ENCODE peak calls at places on chromosomes 11 and 22, in nine cellular contexts. Z is A549; I is HepG2; Q is CD8-positive, alpha-beta T cell; K is HCT116; O is heart right ventricle; B is upper lobe of left lung; X is pancreas; A is PC-3. P is an unnamed sample.

GRCh38 chr11:67411785-67412152 is 3.7 kb upstream of the CARNS1 start:
- ATAC-seq in Z (no peak), I (peak; percentile 27), Q (no peak), K (no peak), O (no peak), B (no peak), X (no peak), A (no peak), P (no peak)

GRCh38 chr11:105838668-105839403 is 183.2 kb downstream of the MSANTD4 start:
- ATAC-seq in Z (no peak), I (no peak), Q (no peak), K (peak; percentile 78), O (no peak), B (no peak), X (no peak), A (peak; percentile 100), P (no peak)

GRCh38 chr11:102172127-102172848 is 62.0 kb downstream of the YAP1 start:
- ATAC-seq in Z (peak; percentile 42), I (no peak), Q (no peak), K (no peak), O (no peak), B (no peak), X (peak; percentile 46), A (peak; percentile 65), P (peak; percentile 48)

GRCh38 chr11:125174057-125174456 is 9.5 kb downstream of the PKNOX2 start:
- ATAC-seq in Z (no peak), I (no peak), Q (no peak), K (no peak), O (no peak), B (no peak), X (no peak), A (no peak), P (no peak)

GRCh38 chr22:35617137-35617755 is at the start of gene MB:
- ATAC-seq in Z (no peak), I (no peak), Q (no peak), K (no peak), O (peak; percentile 53), B (no peak), X (no peak), A (no peak), P (no peak)

GRCh38 chr11:72807021-72807693 is 7.1 kb upstream of the ATG16L2 start:
- ATAC-seq in Z (peak; percentile 83), I (peak; percentile 79), Q (no peak), K (no peak), O (no peak), B (peak; percentile 49), X (no peak), A (no peak), P (peak; percentile 37)

GRCh38 chr11:10927533-10927932 is 69.7 kb upstream of the ZBED5 start:
- ATAC-seq in Z (no peak), I (no peak), Q (no peak), K (no peak), O (no peak), B (peak; percentile 23), X (no peak), A (peak; percentile 8), P (no peak)

GRCh38 chr11:48141475-48142100 is 75.0 kb upstream of the OR4B1 start:
- ATAC-seq in Z (peak; percentile 36), I (no peak), Q (no peak), K (no peak), O (no peak), B (no peak), X (no peak), A (peak; percentile 54), P (no peak)

GRCh38 chr11:67449116-67449844 is 3.2 kb downstream of the GPR152 start:
- ATAC-seq in Z (no peak), I (no peak), Q (no peak), K (no peak), O (peak; percentile 26), B (no peak), X (no peak), A (no peak), P (peak; percentile 34)

GRCh38 chr11:117535201-117535869 is 207.7 kb downstream of the CEP164 start:
- ATAC-seq in Z (no peak), I (peak; percentile 21), Q (no peak), K (no peak), O (no peak), B (no peak), X (peak; percentile 40), A (no peak), P (peak; percentile 66)

GRCh38 chr11:93986716-93987115 is 34.4 kb upstream of the HEPHL1 start:
- ATAC-seq in Z (peak; percentile 23), I (no peak), Q (no peak), K (no peak), O (no peak), B (peak; percentile 52), X (peak; percentile 87), A (peak; percentile 87), P (no peak)

GRCh38 chr11:65565624-65566453 is 4.4 kb upstream of the ZNRD2 start:
- ATAC-seq in Z (no peak), I (no peak), Q (peak; percentile 12), K (no peak), O (no peak), B (no peak), X (no peak), A (no peak), P (no peak)

GRCh38 chr11:36030707-36031365 is 87.0 kb downstream of the LDLRAD3 start:
- ATAC-seq in Z (no peak), I (no peak), Q (no peak), K (no peak), O (peak; percentile 65), B (no peak), X (no peak), A (no peak), P (peak; percentile 47)

GRCh38 chr22:19859861-19860510 is 5.3 kb upstream of the GNB1L start:
- ATAC-seq in Z (no peak), I (no peak), Q (no peak), K (no peak), O (no peak), B (no peak), X (no peak), A (no peak), P (no peak)
- H3K4me1 ChIP-seq in Z (peaks cover 4% of the 10 kb centered on the region), I (peaks cover 18% of the 10 kb centered on the region), Q (peaks cover 16% of the 10 kb centered on the region), K (peaks cover 9% of the 10 kb centered on the region), O (peaks cover 13% of the 10 kb centered on the region), B (peaks cover 10% of the 10 kb centered on the region), X (peaks cover 8% of the 10 kb centered on the region), A (peaks cover 13% of the 10 kb centered on the region), P (peaks cover 7% of the 10 kb centered on the region)

DNA sequence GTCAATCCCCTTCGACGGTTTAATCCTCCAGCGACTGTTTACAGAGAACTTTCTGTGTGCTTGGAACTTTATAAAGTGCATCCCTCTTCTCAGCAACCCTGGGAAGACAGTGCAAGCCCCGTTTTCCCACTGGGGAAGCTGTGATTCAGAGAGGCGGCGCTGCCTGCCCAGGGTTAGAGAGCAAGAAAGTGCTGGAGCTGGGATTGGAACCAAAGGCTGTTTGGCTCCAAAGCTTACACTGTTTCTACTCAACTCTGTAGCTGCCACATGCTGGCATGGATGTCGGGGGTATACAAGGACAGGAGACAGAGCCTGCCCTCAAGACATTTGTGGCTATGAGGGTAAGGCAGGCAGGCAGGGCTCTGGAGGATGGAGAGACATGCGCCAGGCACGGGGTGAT is 13.0 kb downstream of the FBLN1 start:
- ATAC-seq in Z (no peak), I (no peak), Q (no peak), K (no peak), O (no peak), B (no peak), X (no peak), A (no peak), P (no peak)
- TF ChIP-seq CTCF in Z (no peak), I (no peak), Q (no peak), K (no peak), O (no peak), B (no peak), X (no peak), A (no peak), P (no peak)

DNA sequence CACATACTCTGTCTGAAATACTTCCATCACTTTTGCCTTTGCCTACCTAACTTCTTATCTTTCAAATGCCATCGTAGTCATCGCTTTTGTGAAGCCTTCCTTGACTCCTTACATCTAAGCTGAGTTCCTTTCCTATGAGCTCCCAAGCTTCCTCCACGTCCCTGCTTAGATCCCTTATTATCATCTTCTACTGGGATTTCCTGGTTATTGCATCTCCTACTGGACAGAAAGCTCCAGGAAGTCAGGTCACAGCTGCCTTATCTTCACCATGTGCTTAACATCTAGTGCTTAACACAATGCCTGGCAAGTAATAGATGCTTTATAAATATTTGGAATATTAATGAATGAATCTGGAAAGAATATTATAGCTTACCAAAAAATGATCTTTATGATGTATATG is 5.9 kb downstream of the YPEL4 start:
- ATAC-seq in Z (no peak), I (no peak), Q (no peak), K (no peak), O (no peak), B (no peak), X (no peak), A (no peak), P (no peak)
- H3K4me1 ChIP-seq in Z (peaks cover 29% of the 10 kb centered on the region), I (peaks cover 46% of the 10 kb centered on the region), Q (peaks cover 16% of the 10 kb centered on the region), K (peaks cover 6% of the 10 kb centered on the region), O (peaks cover 47% of the 10 kb centered on the region), B (peaks cover 69% of the 10 kb centered on the region), X (no peaks in the 10 kb centered on the region), A (peaks cover 18% of the 10 kb centered on the region), P (no peaks in the 10 kb centered on the region)

DNA sequence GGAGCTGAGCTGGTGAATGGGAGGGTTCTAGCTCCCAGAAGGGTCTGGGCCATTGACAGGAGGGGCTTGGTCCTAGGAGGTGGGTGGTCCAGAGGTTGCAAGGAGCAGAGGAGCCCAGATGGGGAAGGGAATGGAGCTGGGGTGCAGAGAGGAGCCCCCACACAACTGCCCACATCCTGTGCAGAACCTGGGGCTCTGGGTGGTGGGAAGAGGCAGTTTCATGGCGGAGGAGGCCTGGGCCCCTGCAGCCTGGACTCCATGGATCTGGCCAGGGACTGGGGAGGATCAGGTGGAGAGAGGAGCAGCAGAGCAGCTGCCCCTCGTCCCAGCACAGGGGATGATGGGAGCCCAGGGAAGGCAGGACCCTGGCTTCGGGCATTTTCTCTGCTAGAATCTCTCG is 963 bp upstream of the ADORA2A start:
- ATAC-seq in Z (no peak), I (no peak), Q (no peak), K (no peak), O (no peak), B (no peak), X (no peak), A (no peak), P (no peak)
- TF ChIP-seq CTCF in Z (no peak), I (no peak), Q (no peak), K (no peak), O (no peak), B (no peak), X (no peak), A (no peak), P (no peak)